ENCODE peak calls at places on chromosome 22, in seven cellular contexts. K is aorta; H is fibroblast of lung; M is AG04450; A is left lung; B is CD8-positive, alpha-beta memory T cell; Y is mammary epithelial cell. F is an unnamed sample.

GRCh38 chr22:49502126-49502826 is 325.4 kb downstream of the BRD1 start:
- DNase-seq in K (no peak), H (peak; percentile 1), M (no peak), Y (no peak), A (no peak), B (no peak), F (no peak)

GRCh38 chr22:49298834-49299750 is 528.6 kb downstream of the BRD1 start:
- DNase-seq in Y (no peak), A (no peak), M (no peak), H (no peak), B (no peak), K (peak; percentile 61), F (peak; percentile 53)

GRCh38 chr22:17922925-17923898 is 101.1 kb downstream of the MICAL3 start:
- DNase-seq in A (no peak), H (peak; percentile 95), B (no peak), Y (no peak), M (peak; percentile 57), K (no peak), F (no peak)

GRCh38 chr22:32737811-32738210 is 63.7 kb upstream of the TIMP3 start:
- DNase-seq in Y (no peak), B (no peak), M (no peak), H (peak; percentile 24), K (no peak), A (no peak), F (no peak)

GRCh38 chr22:36377022-36377631 is 10.6 kb downstream of the MYH9 start:
- DNase-seq in B (peak; percentile 80), H (no peak), A (no peak), M (no peak), Y (no peak), K (no peak), F (no peak)

GRCh38 chr22:17057959-17058814 is 26.6 kb upstream of the IL17RA start:
- DNase-seq in H (peak; percentile 72), M (peak; percentile 46), B (no peak), A (no peak), K (no peak), Y (peak; percentile 52), F (peak; percentile 69)

GRCh38 chr22:36461665-36462474 is 19.6 kb downstream of the TXN2 start:
- DNase-seq in A (no peak), H (peak; percentile 71), B (no peak), M (peak; percentile 93), Y (peak; percentile 92), K (peak; percentile 92), F (peak; percentile 82)

GRCh38 chr22:44500623-44501022 is 2.6 kb upstream of the RTL6 start:
- DNase-seq in H (no peak), M (no peak), A (no peak), Y (no peak), K (no peak), B (no peak), F (no peak)

GRCh38 chr22:17369553-17370035 is 334 bp downstream of the CECR2 start:
- DNase-seq in K (no peak), B (no peak), A (peak; percentile 83), M (no peak), Y (no peak), H (peak; percentile 48), F (peak; percentile 82)

GRCh38 chr22:32991353-32992115 is 66.6 kb downstream of the SYN3 start:
- DNase-seq in M (no peak), B (no peak), K (no peak), H (peak; percentile 1), Y (peak; percentile 89), A (no peak), F (peak; percentile 76)

GRCh38 chr22:50473088-50473487 is 1.7 kb downstream of the SBF1 start:
- DNase-seq in A (no peak), H (no peak), K (no peak), B (peak; percentile 45), M (no peak), Y (no peak), F (no peak)

GRCh38 chr22:41123151-41123550 is 30.8 kb downstream of the EP300 start:
- DNase-seq in Y (no peak), H (no peak), M (no peak), K (no peak), A (no peak), B (no peak), F (no peak)

GRCh38 chr22:44693756-44694155 is 8.2 kb upstream of the PRR5 start:
- DNase-seq in M (no peak), A (no peak), K (no peak), Y (no peak), B (no peak), H (no peak), F (no peak)

DNA sequence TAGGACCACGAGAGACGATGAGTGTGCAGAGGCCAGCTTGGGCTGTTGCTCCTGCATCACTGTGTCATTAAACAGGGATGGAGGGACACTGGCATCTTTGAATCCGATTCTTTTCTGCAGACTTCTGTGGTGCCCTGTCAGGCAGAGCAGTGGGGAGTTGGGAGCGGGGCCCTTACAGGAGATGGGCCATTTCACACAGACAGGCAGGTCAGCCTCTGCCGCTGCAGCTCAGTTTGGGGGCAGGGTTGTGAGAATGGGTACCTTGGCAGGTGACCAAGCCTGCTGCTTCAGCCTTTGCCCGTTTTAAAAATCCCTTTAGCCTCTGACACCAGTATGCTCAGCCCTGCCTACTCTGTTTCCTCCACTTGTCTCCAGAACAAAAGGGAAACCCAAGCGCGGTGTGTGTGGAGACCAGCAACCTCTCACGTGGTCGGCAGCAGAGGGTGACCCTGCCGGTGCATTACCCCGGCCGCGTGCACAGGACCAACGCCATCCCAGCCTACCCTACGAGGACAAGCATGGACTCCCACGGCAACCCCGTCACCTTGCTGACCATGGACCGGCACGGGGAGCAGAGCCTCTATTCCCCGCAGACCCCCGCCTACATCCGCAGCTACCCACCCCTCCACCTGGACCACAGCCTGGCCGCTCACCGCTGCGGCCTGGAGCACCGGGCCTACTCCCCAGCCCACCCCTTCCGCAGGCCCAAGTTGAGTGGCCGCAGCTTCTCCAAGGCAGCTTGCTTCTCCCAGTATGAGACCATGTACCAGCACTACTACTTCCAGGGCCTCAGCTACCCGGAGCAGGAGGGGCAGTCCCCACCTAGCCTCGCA is 12.6 kb downstream of the C22orf31 start:
- DNase-seq in B (no peak), K (no peak), Y (no peak), M (no peak), A (no peak), H (no peak), F (no peak)
- H3K27me3 ChIP-seq in B (no peaks in the 10 kb centered on the region), K (no peaks in the 10 kb centered on the region), Y (no peaks in the 10 kb centered on the region), M (no peaks in the 10 kb centered on the region), A (no peaks in the 10 kb centered on the region), H (no peaks in the 10 kb centered on the region), F (no peaks in the 10 kb centered on the region)

GRCh38 chr22:37551981-37552380 is 8.3 kb upstream of the CDC42EP1 start:
- DNase-seq in M (no peak), A (peak; percentile 56), B (no peak), K (no peak), Y (no peak), H (no peak), F (no peak)

GRCh38 chr22:37556750-37557149 is 3.5 kb upstream of the CDC42EP1 start:
- DNase-seq in B (no peak), K (no peak), M (no peak), A (no peak), Y (no peak), H (no peak), F (no peak)

GRCh38 chr22:37555029-37555428 is 5.3 kb upstream of the CDC42EP1 start:
- DNase-seq in H (no peak), K (no peak), A (no peak), B (no peak), Y (no peak), M (no peak), F (no peak)

GRCh38 chr22:37552560-37553163 is 7.6 kb upstream of the CDC42EP1 start:
- DNase-seq in M (no peak), Y (no peak), H (peak; percentile 61), B (no peak), K (no peak), A (no peak), F (no peak)

DNA sequence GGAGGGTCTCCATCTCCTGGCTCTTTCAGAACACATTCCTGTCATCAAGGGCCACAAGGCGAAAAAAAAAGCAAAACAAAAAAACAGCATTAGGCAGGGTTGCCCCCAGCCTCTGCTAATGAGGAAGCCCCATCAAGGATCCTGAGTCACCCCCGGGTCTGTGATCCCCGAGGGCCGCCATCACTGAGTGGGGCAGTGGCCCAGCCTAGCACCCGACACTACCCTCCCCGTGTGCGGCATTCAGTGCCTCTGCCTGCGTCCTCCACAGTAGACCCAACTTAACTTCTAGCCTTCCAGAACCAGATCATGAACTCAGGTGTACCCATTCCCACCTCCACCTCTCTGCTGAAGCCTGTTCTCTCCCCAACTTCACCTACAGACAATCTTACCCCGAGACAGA is 6.6 kb upstream of the CDC42EP1 start:
- DNase-seq in B (no peak), K (no peak), A (no peak), Y (no peak), M (no peak), H (no peak), F (no peak)
- H3K27me3 ChIP-seq in B (no peaks in the 10 kb centered on the region), K (no peaks in the 10 kb centered on the region), A (no peaks in the 10 kb centered on the region), Y (no peaks in the 10 kb centered on the region), M (peaks cover 3% of the 10 kb centered on the region), H (no peaks in the 10 kb centered on the region), F (no peaks in the 10 kb centered on the region)

DNA sequence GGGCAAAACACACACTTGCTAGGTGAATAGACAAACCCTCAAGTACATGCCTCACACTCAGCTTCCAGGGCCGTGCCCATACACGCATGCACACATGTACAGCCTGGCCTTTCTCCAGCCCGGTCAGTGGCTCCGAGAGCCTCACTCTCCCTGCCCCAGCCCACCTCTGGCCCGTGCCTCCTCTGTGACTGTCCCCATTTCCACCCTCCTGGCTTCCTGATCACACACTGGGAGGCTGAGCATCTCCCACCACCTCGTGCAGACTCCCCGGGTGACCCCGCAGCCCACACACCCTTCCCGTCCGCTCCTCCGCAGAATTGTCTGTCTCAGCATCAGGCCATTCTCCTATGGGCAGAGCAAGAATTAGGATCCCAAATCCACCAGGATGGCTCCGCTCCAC is 634.1 kb downstream of the TBC1D22A start:
- DNase-seq in Y (no peak), B (no peak), H (no peak), M (no peak), K (peak; percentile 69), A (no peak), F (peak; percentile 51)
- H3K27me3 ChIP-seq in Y (no peaks in the 10 kb centered on the region), B (no peaks in the 10 kb centered on the region), H (no peaks in the 10 kb centered on the region), M (no peaks in the 10 kb centered on the region), K (no peaks in the 10 kb centered on the region), A (no peaks in the 10 kb centered on the region), F (no peaks in the 10 kb centered on the region)

GRCh38 chr22:43488031-43488892 is 76.4 kb downstream of the MPPED1 start:
- DNase-seq in B (no peak), A (peak; percentile 53), H (no peak), M (no peak), Y (no peak), K (peak; percentile 68), F (no peak)

GRCh38 chr22:43487311-43488030 is 75.7 kb downstream of the MPPED1 start:
- DNase-seq in A (peak; percentile 58), M (no peak), K (peak; percentile 63), Y (no peak), B (no peak), H (no peak), F (no peak)

GRCh38 chr22:43491177-43491576 is 79.4 kb downstream of the MPPED1 start:
- DNase-seq in M (no peak), K (no peak), B (no peak), Y (no peak), A (no peak), H (no peak), F (no peak)

GRCh38 chr22:43490311-43490710 is 78.5 kb downstream of the MPPED1 start:
- DNase-seq in K (no peak), Y (no peak), H (no peak), B (no peak), A (peak; percentile 33), M (no peak), F (no peak)

DNA sequence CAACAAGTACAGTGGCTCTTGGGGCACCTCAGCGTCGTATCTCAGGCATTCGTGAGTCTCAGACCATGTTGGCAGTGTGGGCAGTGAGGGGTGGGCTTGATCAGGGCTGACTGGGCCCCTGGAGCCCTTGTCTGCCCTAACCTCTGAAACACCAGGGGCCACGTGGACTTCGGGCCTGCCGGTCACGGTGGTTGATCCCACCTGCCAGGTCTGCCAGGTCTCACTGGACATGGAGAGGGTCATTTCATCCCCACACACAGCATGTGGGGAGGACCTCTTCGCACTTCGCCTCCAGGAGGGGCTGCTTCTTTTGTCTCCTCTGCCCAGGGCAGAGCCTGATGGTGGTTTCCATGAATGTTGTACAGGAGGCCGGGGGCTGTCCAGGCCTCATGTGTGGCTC is 77.1 kb downstream of the MPPED1 start:
- DNase-seq in B (no peak), M (no peak), K (no peak), H (no peak), Y (no peak), A (peak; percentile 49), F (no peak)
- H3K27me3 ChIP-seq in B (no peaks in the 10 kb centered on the region), M (no peaks in the 10 kb centered on the region), K (no peaks in the 10 kb centered on the region), H (no peaks in the 10 kb centered on the region), Y (no peaks in the 10 kb centered on the region), A (no peaks in the 10 kb centered on the region), F (peaks cover 7% of the 10 kb centered on the region)

F was measured in upper lobe of right lung.